ENCODE peak calls at places on chromosomes 6 and 20, in five cellular contexts. One of them, this sample, is unnamed.

GRCh38 chr6:134398453-134398852 is 80.5 kb upstream of the SGK1 start:
- DNase-seq in ascending aorta: no peak
- DNase-seq in heart left ventricle: no peak
- DNase-seq in pancreas: no peak
- DNase-seq in cardiac muscle cell: no peak
- DNase-seq in this sample: no peak

GRCh38 chr6:63571382-63571882 is 848 bp upstream of the LOC128125822 start:
- DNase-seq in ascending aorta: no peak
- DNase-seq in heart left ventricle: no peak
- DNase-seq in pancreas: no peak
- DNase-seq in cardiac muscle cell: no peak
- DNase-seq in this sample: no peak

GRCh38 chr20:7926767-7927166 is 13.5 kb downstream of the HAO1 start:
- DNase-seq in ascending aorta: no peak
- DNase-seq in heart left ventricle: no peak
- DNase-seq in pancreas: no peak
- DNase-seq in cardiac muscle cell: peak; percentile 72
- DNase-seq in this sample: no peak

GRCh38 chr6:119894801-119895200 is 545.2 kb upstream of the MAN1A1 start:
- DNase-seq in ascending aorta: no peak
- DNase-seq in heart left ventricle: no peak
- DNase-seq in pancreas: no peak
- DNase-seq in cardiac muscle cell: no peak
- DNase-seq in this sample: no peak

GRCh38 chr20:5073154-5074049 is 46.4 kb downstream of the PCNA start:
- DNase-seq in ascending aorta: peak; percentile 85
- DNase-seq in heart left ventricle: peak; percentile 96
- DNase-seq in pancreas: peak; percentile 94
- DNase-seq in cardiac muscle cell: peak; percentile 58
- DNase-seq in this sample: peak; percentile 61

GRCh38 chr20:50293244-50294139 is 102.9 kb downstream of the CEBPB start:
- DNase-seq in ascending aorta: no peak
- DNase-seq in heart left ventricle: peak; percentile 19
- DNase-seq in pancreas: peak; percentile 45
- DNase-seq in cardiac muscle cell: no peak
- DNase-seq in this sample: no peak

GRCh38 chr6:18307006-18307405 is 42.7 kb upstream of the DEK start:
- DNase-seq in ascending aorta: no peak
- DNase-seq in heart left ventricle: no peak
- DNase-seq in pancreas: no peak
- DNase-seq in cardiac muscle cell: peak; percentile 19
- DNase-seq in this sample: no peak

GRCh38 chr6:73636048-73636447 is 17.7 kb downstream of the SLC17A5 start:
- DNase-seq in ascending aorta: no peak
- DNase-seq in heart left ventricle: no peak
- DNase-seq in pancreas: no peak
- DNase-seq in cardiac muscle cell: peak; percentile 38
- DNase-seq in this sample: no peak

GRCh38 chr6:117605169-117605826 is 3.0 kb upstream of the GOPC start:
- DNase-seq in ascending aorta: no peak
- DNase-seq in heart left ventricle: peak; percentile 26
- DNase-seq in pancreas: no peak
- DNase-seq in cardiac muscle cell: peak; percentile 86
- DNase-seq in this sample: peak; percentile 27

GRCh38 chr6:6390849-6391602 is 70.6 kb upstream of the F13A1 start:
- DNase-seq in ascending aorta: no peak
- DNase-seq in heart left ventricle: no peak
- DNase-seq in pancreas: no peak
- DNase-seq in cardiac muscle cell: no peak
- DNase-seq in this sample: no peak

GRCh38 chr20:63520594-63520938 is at the start of gene PPDPF:
- DNase-seq in ascending aorta: no peak
- DNase-seq in heart left ventricle: peak; percentile 90
- DNase-seq in pancreas: peak; percentile 95
- DNase-seq in cardiac muscle cell: peak; percentile 87
- DNase-seq in this sample: peak; percentile 80
- H3K4me3 ChIP-seq in ascending aorta: peak within 1 kb of the TSS; percentile 80
- H3K4me3 ChIP-seq in heart left ventricle: peak within 1 kb of the TSS; percentile 87
- H3K4me3 ChIP-seq in pancreas: peak within 1 kb of the TSS; percentile 85
- H3K4me3 ChIP-seq in cardiac muscle cell: peak within 1 kb of the TSS; percentile 79
- H3K4me3 ChIP-seq in this sample: peak within 1 kb of the TSS; percentile 94

GRCh38 chr6:129750390-129750789 is 40.4 kb upstream of the ARHGAP18 start:
- DNase-seq in ascending aorta: no peak
- DNase-seq in heart left ventricle: no peak
- DNase-seq in pancreas: no peak
- DNase-seq in cardiac muscle cell: peak; percentile 64
- DNase-seq in this sample: no peak

GRCh38 chr6:129754750-129755149 is 44.8 kb upstream of the ARHGAP18 start:
- DNase-seq in ascending aorta: no peak
- DNase-seq in heart left ventricle: no peak
- DNase-seq in pancreas: no peak
- DNase-seq in cardiac muscle cell: no peak
- DNase-seq in this sample: no peak

GRCh38 chr6:129755787-129756186 is 45.8 kb upstream of the ARHGAP18 start:
- DNase-seq in ascending aorta: no peak
- DNase-seq in heart left ventricle: no peak
- DNase-seq in pancreas: no peak
- DNase-seq in cardiac muscle cell: no peak
- DNase-seq in this sample: no peak

GRCh38 chr6:129749749-129750120 is 39.8 kb upstream of the ARHGAP18 start:
- DNase-seq in ascending aorta: no peak
- DNase-seq in heart left ventricle: no peak
- DNase-seq in pancreas: no peak
- DNase-seq in cardiac muscle cell: peak; percentile 92
- DNase-seq in this sample: no peak

DNA sequence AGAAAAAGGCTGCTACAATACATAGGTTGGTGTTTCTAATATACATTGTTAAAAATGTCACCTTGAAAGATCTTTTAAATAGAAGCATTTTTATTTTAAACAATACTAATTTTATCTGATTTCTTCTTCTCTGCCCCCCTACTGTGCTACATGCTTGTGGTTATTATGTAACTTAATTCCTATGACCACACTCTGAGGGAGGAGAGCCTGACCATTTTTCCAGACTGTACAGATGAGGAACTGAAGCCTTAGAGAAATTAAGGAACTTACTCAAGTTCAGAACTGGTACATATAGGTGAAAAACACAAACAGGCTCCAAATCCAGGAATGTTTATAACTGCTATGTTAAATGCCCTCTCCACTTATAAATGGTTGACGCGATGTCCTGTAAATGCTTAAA is 43.4 kb upstream of the ARHGAP18 start:
- DNase-seq in ascending aorta: no peak
- DNase-seq in heart left ventricle: no peak
- DNase-seq in pancreas: no peak
- DNase-seq in cardiac muscle cell: peak; percentile 61
- DNase-seq in this sample: no peak
- H3K4me1 ChIP-seq in ascending aorta: peaks cover 15% of the 10 kb centered on the region
- H3K4me1 ChIP-seq in heart left ventricle: peaks cover 21% of the 10 kb centered on the region
- H3K4me1 ChIP-seq in pancreas: no peaks in the 10 kb centered on the region
- H3K4me1 ChIP-seq in cardiac muscle cell: no peaks in the 10 kb centered on the region
- H3K4me1 ChIP-seq in this sample: no peaks in the 10 kb centered on the region

DNA sequence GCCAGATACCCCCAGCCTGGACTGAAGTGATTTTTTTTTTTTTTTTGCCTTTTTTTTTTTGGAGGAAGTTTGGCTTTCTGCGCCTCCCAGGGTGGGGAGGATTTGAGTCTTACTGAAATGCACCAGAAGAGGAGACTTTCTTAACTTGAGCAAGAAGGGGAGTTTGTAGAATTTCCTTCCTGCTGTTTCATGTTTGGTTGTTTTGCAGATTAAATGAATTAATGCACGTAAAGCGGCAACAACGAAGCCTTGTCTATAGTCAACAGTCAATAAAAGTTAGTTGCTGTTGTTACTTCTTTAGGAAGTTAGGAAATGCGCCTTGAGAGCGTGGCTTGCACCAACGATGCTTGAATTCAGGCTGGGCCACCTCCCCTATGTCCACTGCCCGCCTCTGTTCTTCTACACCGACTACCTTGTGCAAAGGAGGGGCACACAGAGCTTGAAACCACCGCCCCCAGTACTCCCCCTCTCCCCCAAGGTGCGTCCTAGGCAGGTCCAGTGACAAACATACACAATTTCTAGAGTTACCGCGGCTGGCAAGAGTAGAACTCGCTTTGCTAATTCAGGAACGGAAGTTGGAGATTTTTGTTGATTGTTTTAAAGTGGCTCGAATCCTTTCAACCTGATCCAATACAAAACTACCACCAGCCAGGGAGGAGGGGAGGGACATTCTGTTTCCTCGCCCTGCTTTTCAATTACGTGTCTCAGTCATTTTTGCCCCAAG is 828 bp upstream of the CYP24A1 start:
- DNase-seq in ascending aorta: no peak
- DNase-seq in heart left ventricle: no peak
- DNase-seq in pancreas: no peak
- DNase-seq in cardiac muscle cell: peak; percentile 21
- DNase-seq in this sample: no peak
- H3K4me3 ChIP-seq in ascending aorta: peak overlapping the region; percentile 29
- H3K4me3 ChIP-seq in heart left ventricle: peak overlapping the region; percentile 2
- H3K4me3 ChIP-seq in pancreas: no peak overlapping the region
- H3K4me3 ChIP-seq in cardiac muscle cell: peak overlapping the region; percentile 16
- H3K4me3 ChIP-seq in this sample: no peak overlapping the region

GRCh38 chr6:37018152-37019064 is 13.0 kb downstream of the FGD2 start:
- DNase-seq in ascending aorta: peak; percentile 64
- DNase-seq in heart left ventricle: peak; percentile 93
- DNase-seq in pancreas: peak; percentile 96
- DNase-seq in cardiac muscle cell: peak; percentile 93
- DNase-seq in this sample: peak; percentile 90

GRCh38 chr6:37022135-37022863 is 16.8 kb downstream of the FGD2 start:
- DNase-seq in ascending aorta: no peak
- DNase-seq in heart left ventricle: no peak
- DNase-seq in pancreas: no peak
- DNase-seq in cardiac muscle cell: no peak
- DNase-seq in this sample: no peak

GRCh38 chr6:37019065-37019450 is 13.6 kb downstream of the FGD2 start:
- DNase-seq in ascending aorta: no peak
- DNase-seq in heart left ventricle: no peak
- DNase-seq in pancreas: no peak
- DNase-seq in cardiac muscle cell: no peak
- DNase-seq in this sample: no peak

GRCh38 chr6:37021356-37022129 is 16.1 kb downstream of the FGD2 start:
- DNase-seq in ascending aorta: no peak
- DNase-seq in heart left ventricle: no peak
- DNase-seq in pancreas: no peak
- DNase-seq in cardiac muscle cell: peak; percentile 72
- DNase-seq in this sample: no peak

GRCh38 chr6:37020426-37021211 is 15.2 kb downstream of the FGD2 start:
- DNase-seq in ascending aorta: no peak
- DNase-seq in heart left ventricle: no peak
- DNase-seq in pancreas: no peak
- DNase-seq in cardiac muscle cell: no peak
- DNase-seq in this sample: no peak
- H3K4me1 ChIP-seq in ascending aorta: peaks cover 2% of the 10 kb centered on the region
- H3K4me1 ChIP-seq in heart left ventricle: peaks cover 15% of the 10 kb centered on the region
- H3K4me1 ChIP-seq in pancreas: peaks cover 14% of the 10 kb centered on the region
- H3K4me1 ChIP-seq in cardiac muscle cell: peaks cover 8% of the 10 kb centered on the region
- H3K4me1 ChIP-seq in this sample: no peaks in the 10 kb centered on the region

DNA sequence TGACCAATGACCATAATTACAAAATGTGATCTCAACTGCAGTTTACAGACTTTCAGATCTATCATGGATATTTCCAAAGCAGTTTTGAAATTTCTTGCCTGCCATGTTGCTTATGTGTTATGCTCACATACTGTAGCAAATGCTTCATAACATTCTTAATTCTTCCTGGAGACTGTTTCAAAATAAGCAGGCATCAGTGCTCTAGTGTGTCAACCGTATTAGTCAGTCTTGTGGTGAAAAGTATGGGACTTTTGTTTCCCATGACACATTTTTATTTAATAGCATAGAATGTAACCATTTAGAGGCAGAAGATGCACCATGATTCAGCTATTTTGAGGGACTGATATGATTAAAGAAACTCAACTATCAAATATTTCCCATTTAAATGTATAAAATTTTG is 1.7 kb downstream of the POPDC3 start:
- DNase-seq in ascending aorta: no peak
- DNase-seq in heart left ventricle: no peak
- DNase-seq in pancreas: no peak
- DNase-seq in cardiac muscle cell: peak; percentile 68
- DNase-seq in this sample: no peak
- H3K4me3 ChIP-seq in ascending aorta: no peak overlapping the region
- H3K4me3 ChIP-seq in heart left ventricle: no peak overlapping the region
- H3K4me3 ChIP-seq in pancreas: no peak overlapping the region
- H3K4me3 ChIP-seq in cardiac muscle cell: peak overlapping the region; percentile 70
- H3K4me3 ChIP-seq in this sample: no peak overlapping the region

GRCh38 chr6:8054276-8054675 is 9.9 kb downstream of the BLOC1S5 start:
- DNase-seq in ascending aorta: no peak
- DNase-seq in heart left ventricle: no peak
- DNase-seq in pancreas: no peak
- DNase-seq in cardiac muscle cell: peak; percentile 27
- DNase-seq in this sample: no peak
- H3K4me1 ChIP-seq in ascending aorta: no peaks in the 10 kb centered on the region
- H3K4me1 ChIP-seq in heart left ventricle: peaks cover 3% of the 10 kb centered on the region
- H3K4me1 ChIP-seq in pancreas: no peaks in the 10 kb centered on the region
- H3K4me1 ChIP-seq in cardiac muscle cell: no peaks in the 10 kb centered on the region
- H3K4me1 ChIP-seq in this sample: no peaks in the 10 kb centered on the region

GRCh38 chr20:44990425-44990824 is 24.1 kb downstream of the STK4 start:
- DNase-seq in ascending aorta: no peak
- DNase-seq in heart left ventricle: no peak
- DNase-seq in pancreas: no peak
- DNase-seq in cardiac muscle cell: peak; percentile 45
- DNase-seq in this sample: no peak
- H3K4me3 ChIP-seq in ascending aorta: peak overlapping the region; percentile 25
- H3K4me3 ChIP-seq in heart left ventricle: no peak overlapping the region
- H3K4me3 ChIP-seq in pancreas: no peak overlapping the region
- H3K4me3 ChIP-seq in cardiac muscle cell: no peak overlapping the region
- H3K4me3 ChIP-seq in this sample: no peak overlapping the region

DNA sequence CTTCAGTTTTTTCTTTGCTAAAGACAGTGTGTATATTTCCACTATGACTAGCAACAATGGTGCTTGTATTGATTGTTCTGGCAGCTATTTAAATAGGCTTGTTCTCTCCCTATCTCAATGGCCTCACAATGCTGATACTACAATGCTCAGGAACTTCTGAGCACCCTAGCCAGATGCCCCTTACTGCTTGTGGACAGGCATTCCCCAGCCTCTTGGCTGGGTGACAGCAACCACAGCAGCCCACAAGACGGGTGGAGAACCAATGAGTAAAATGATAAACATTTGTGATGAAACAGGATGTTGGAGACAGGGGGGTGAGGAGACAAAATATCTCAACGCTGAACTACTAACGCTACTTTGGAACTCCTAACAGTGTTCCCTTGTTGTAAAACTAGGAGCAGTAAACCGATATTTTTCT is 42.3 kb downstream of the HIVEP2 start:
- DNase-seq in ascending aorta: peak; percentile 23
- DNase-seq in heart left ventricle: peak; percentile 73
- DNase-seq in pancreas: no peak
- DNase-seq in cardiac muscle cell: peak; percentile 99
- DNase-seq in this sample: no peak
- H3K4me1 ChIP-seq in ascending aorta: peaks cover 7% of the 10 kb centered on the region
- H3K4me1 ChIP-seq in heart left ventricle: peaks cover 36% of the 10 kb centered on the region
- H3K4me1 ChIP-seq in pancreas: peaks cover 5% of the 10 kb centered on the region
- H3K4me1 ChIP-seq in cardiac muscle cell: peaks cover 35% of the 10 kb centered on the region
- H3K4me1 ChIP-seq in this sample: no peaks in the 10 kb centered on the region

This sample was measured in uterus.